ENCODE peak calls at places on chromosomes 1 and 21, in ten cellular contexts. R is foreskin keratinocyte, S is left lung, C is endothelial cell, M is kidney, Q is omental fat pad, K is ovary, F is heart right ventricle, U is pancreas, W is nephron progenitor cell. Y is an unnamed sample.

GRCh38 chr1:39045231-39045630 is 19.1 kb downstream of the NDUFS5 start:
- DNase-seq in F (no peak), S (no peak), W (no peak), R (no peak), Q (no peak), C (no peak), M (no peak), K (no peak), U (no peak), Y (no peak)

GRCh38 chr21:14551741-14552140 is 5.6 kb upstream of the SAMSN1 start:
- DNase-seq in F (no peak), R (no peak), W (no peak), S (no peak), U (no peak), Q (no peak), C (no peak), K (no peak), M (no peak), Y (no peak)

GRCh38 chr1:29603622-29604021 is 367.3 kb downstream of the PTPRU start:
- DNase-seq in W (no peak), F (no peak), U (peak), Q (no peak), M (no peak), S (no peak), K (no peak), R (no peak), C (no peak), Y (no peak)

GRCh38 chr1:225774276-225775147 is 3.1 kb upstream of the SRP9 start:
- DNase-seq in S (no peak), W (no peak), F (no peak), K (no peak), C (no peak), M (no peak), Q (no peak), R (no peak), U (no peak), Y (no peak)

GRCh38 chr1:78079580-78079979 is 33.8 kb downstream of the GIPC2 start:
- DNase-seq in Q (no peak), S (no peak), M (no peak), C (no peak), R (no peak), W (no peak), F (no peak), K (no peak), U (no peak), Y (no peak)

GRCh38 chr1:220952941-220953340 is 73.7 kb downstream of the HLX start:
- DNase-seq in R (no peak), W (no peak), C (no peak), U (no peak), Q (no peak), K (no peak), S (no peak), M (no peak), F (no peak), Y (no peak)

GRCh38 chr1:36320767-36321118 is 2.7 kb downstream of the EVA1B start:
- DNase-seq in S (no peak), U (no peak), F (no peak), C (no peak), M (no peak), Q (no peak), R (no peak), K (no peak), W (no peak), Y (no peak)

GRCh38 chr1:36179220-36179600 is 23.2 kb downstream of the MAP7D1 start:
- DNase-seq in M (no peak), U (no peak), R (no peak), Q (no peak), K (no peak), W (no peak), F (no peak), S (no peak), C (no peak), Y (no peak)

GRCh38 chr21:33078907-33079582 is 9.1 kb downstream of the OLIG1 start:
- DNase-seq in S (no peak), W (no peak), F (no peak), R (peak), M (peak), C (no peak), U (peak), K (no peak), Q (no peak), Y (no peak)

GRCh38 chr1:160416369-160416768 is 16.0 kb downstream of the VANGL2 start:
- DNase-seq in S (peak), C (peak), F (no peak), Q (no peak), W (no peak), K (no peak), M (no peak), R (no peak), U (no peak), Y (no peak)

GRCh38 chr1:87305762-87306161 is 22.9 kb upstream of the LMO4 start:
- DNase-seq in C (no peak), M (no peak), W (no peak), R (no peak), Q (no peak), S (no peak), F (no peak), U (no peak), K (no peak), Y (no peak)

GRCh38 chr1:164733070-164733469 is 174.1 kb downstream of the PBX1 start:
- DNase-seq in R (no peak), U (no peak), F (no peak), S (no peak), M (no peak), Q (no peak), W (no peak), C (no peak), K (no peak), Y (no peak)

GRCh38 chr1:181424786-181425403 is 58.4 kb upstream of the CACNA1E start:
- DNase-seq in R (no peak), M (peak), K (peak), F (peak), C (peak), W (peak), S (peak), U (peak), Q (peak), Y (peak)

GRCh38 chr1:154193821-154194220 is 1.9 kb upstream of the TPM3 start:
- DNase-seq in K (no peak), M (no peak), W (no peak), U (peak), F (peak), Q (no peak), S (no peak), C (no peak), R (no peak), Y (no peak)

GRCh38 chr1:32798191-32798590 is 19.0 kb downstream of the YARS1 start:
- DNase-seq in K (no peak), R (peak), M (no peak), S (no peak), W (no peak), C (no peak), Q (no peak), F (no peak), U (no peak), Y (no peak)

GRCh38 chr1:198157847-198158765 is 1.3 kb downstream of the NEK7 start:
- DNase-seq in Q (no peak), M (no peak), K (peak), F (no peak), C (no peak), U (no peak), W (peak), R (peak), S (no peak), Y (no peak)

GRCh38 chr1:41642922-41643321 is 158.4 kb upstream of the EDN2 start:
- DNase-seq in K (no peak), C (no peak), F (no peak), W (no peak), M (no peak), Q (no peak), R (no peak), S (no peak), U (no peak), Y (no peak)

GRCh38 chr1:157252473-157252872 is 114.3 kb upstream of the ETV3 start:
- DNase-seq in U (no peak), W (no peak), S (no peak), R (no peak), C (no peak), Q (no peak), K (no peak), M (no peak), F (no peak), Y (no peak)

GRCh38 chr1:158117854-158118691 is 62.6 kb upstream of the CD1D start:
- DNase-seq in Q (no peak), K (peak), C (peak), W (peak), S (peak), R (no peak), M (no peak), F (peak), U (peak), Y (no peak)

GRCh38 chr1:6960291-6960758 is 175.1 kb downstream of the CAMTA1 start:
- DNase-seq in U (peak), C (no peak), R (no peak), W (peak), Q (no peak), K (peak), F (peak), S (no peak), M (peak), Y (no peak)

GRCh38 chr21:42079939-42080787 is 9.0 kb downstream of the UMODL1 start:
- DNase-seq in K (no peak), W (no peak), C (no peak), R (no peak), M (peak), S (no peak), Q (no peak), U (no peak), F (no peak), Y (no peak)

GRCh38 chr1:96598416-96599168 is 123.0 kb upstream of the PTBP2 start:
- DNase-seq in C (no peak), S (no peak), M (no peak), W (no peak), R (no peak), K (no peak), U (no peak), Q (no peak), F (no peak), Y (no peak)

GRCh38 chr1:41811051-41811795 is 107.5 kb downstream of the HIVEP3 start:
- DNase-seq in S (peak), U (no peak), R (no peak), M (no peak), F (no peak), W (no peak), Q (no peak), K (no peak), C (no peak), Y (no peak)

GRCh38 chr21:32794643-32795042 is 23.1 kb upstream of the PAXBP1 start:
- DNase-seq in K (no peak), W (no peak), M (no peak), S (no peak), Q (no peak), F (no peak), C (no peak), R (no peak), U (no peak), Y (no peak)

GRCh38 chr21:38227401-38227800 is 29.4 kb upstream of the KCNJ15 start:
- DNase-seq in C (no peak), M (no peak), F (no peak), U (no peak), K (no peak), W (no peak), R (no peak), Q (no peak), S (no peak), Y (no peak)

GRCh38 chr1:33424610-33425009 is 6.3 kb downstream of the PHC2 start:
- DNase-seq in S (no peak), W (no peak), M (no peak), Q (no peak), C (no peak), K (no peak), R (no peak), U (no peak), F (no peak), Y (no peak)

GRCh38 chr1:183277821-183278735 is 92.0 kb downstream of the LAMC2 start:
- DNase-seq in F (no peak), R (no peak), U (no peak), W (no peak), M (no peak), S (no peak), K (no peak), C (no peak), Q (no peak), Y (no peak)

GRCh38 chr1:235503333-235504121 is 725 bp downstream of the B3GALNT2 start:
- DNase-seq in Q (no peak), R (peak), U (peak), W (peak), C (peak), S (peak), F (peak), M (peak), K (no peak), Y (no peak)

GRCh38 chr1:207828046-207828445 is 76.2 kb downstream of the CD46 start:
- DNase-seq in K (no peak), C (no peak), U (no peak), R (no peak), Q (no peak), S (no peak), W (no peak), M (no peak), F (no peak), Y (no peak)

GRCh38 chr1:2466834-2467554 is 9.1 kb upstream of the PLCH2 start:
- DNase-seq in K (no peak), S (no peak), C (peak), Q (no peak), W (peak), U (no peak), M (no peak), F (no peak), R (no peak), Y (no peak)

GRCh38 chr1:47407481-47407880 is 8.6 kb upstream of the FOXE3 start:
- DNase-seq in R (no peak), F (no peak), M (no peak), W (no peak), U (no peak), C (no peak), Q (no peak), K (no peak), S (no peak), Y (no peak)

GRCh38 chr1:230113605-230114241 is 46.7 kb downstream of the GALNT2 start:
- DNase-seq in R (peak), U (no peak), F (peak), C (no peak), W (no peak), M (no peak), S (no peak), Q (no peak), K (peak), Y (no peak)

GRCh38 chr1:205568469-205569361 is 63.1 kb downstream of the ELK4 start:
- DNase-seq in M (no peak), U (no peak), R (no peak), K (no peak), W (peak), Q (no peak), S (no peak), C (no peak), F (no peak), Y (peak)
- TF ChIP-seq CTCF in M (no peak), U (no peak), R (no peak), K (no peak), W (no peak), Q (no peak), S (no peak), C (no peak), F (no peak), Y (no peak)

GRCh38 chr1:69738458-69738857 is 170.7 kb downstream of the LRRC7 start:
- DNase-seq in S (no peak), M (no peak), C (no peak), W (no peak), U (no peak), Q (no peak), R (no peak), F (no peak), K (no peak), Y (no peak)

GRCh38 chr1:69739181-69739580 is 171.5 kb downstream of the LRRC7 start:
- DNase-seq in S (no peak), U (no peak), M (no peak), Q (no peak), C (no peak), K (no peak), R (no peak), F (no peak), W (no peak), Y (no peak)

GRCh38 chr1:69743146-69743545 is 175.4 kb downstream of the LRRC7 start:
- DNase-seq in M (no peak), R (no peak), Q (no peak), K (no peak), S (no peak), U (no peak), W (no peak), F (no peak), C (no peak), Y (no peak)

GRCh38 chr1:69737527-69738176 is 169.9 kb downstream of the LRRC7 start:
- DNase-seq in Q (no peak), S (no peak), C (peak), W (peak), F (peak), K (no peak), R (peak), M (no peak), U (peak), Y (no peak)
- TF ChIP-seq CTCF in Q (no peak), S (peak), C (peak), W (peak), F (peak), K (no peak), R (peak), M (peak), U (peak), Y (peak)

DNA sequence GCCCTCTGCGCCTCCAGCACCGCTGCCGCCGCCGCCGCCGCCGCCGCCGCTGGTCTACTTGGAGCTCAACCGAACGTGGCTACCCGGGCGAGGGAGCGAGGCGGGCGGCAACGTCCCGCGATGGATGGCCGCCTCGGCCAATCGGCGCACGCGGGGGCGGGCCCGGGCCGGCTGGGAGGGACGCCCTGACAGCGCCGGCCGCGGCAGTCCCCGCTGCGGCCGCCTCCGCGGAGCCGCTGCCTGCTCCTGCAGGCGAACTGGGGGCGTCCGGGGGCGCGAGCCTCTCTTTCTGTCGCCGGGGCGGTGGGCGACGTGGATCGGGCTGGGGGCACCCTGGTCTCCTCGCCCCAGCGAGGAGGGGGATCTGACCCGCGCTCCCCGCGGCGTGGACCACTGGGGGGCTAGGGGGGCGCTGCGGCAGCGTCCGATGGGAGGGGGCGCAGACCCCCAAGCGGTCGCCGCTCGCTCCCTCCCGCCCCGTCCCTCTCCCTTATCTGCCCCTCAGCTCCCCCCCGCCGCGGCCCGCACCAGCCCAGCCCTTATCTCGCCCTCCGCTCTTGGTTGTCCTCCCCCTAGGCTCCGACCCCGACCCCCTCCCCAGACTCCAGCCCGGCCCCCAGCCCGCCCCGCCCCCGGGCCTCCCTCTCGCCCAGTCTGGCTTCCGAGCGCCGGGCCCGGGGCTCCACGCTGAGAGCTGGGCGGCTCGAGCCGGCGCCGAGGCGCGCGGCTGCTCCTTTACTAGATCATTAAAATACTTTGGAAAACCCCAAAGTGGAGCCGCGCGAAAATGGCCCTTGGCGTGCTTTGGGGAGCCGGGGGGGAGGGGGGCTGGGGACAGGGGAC is at the start of gene SSBP3:
- DNase-seq in R (peak), W (peak), C (peak), M (peak), Q (peak), F (peak), U (peak), K (peak), S (peak), Y (peak)
- TF ChIP-seq CTCF in R (no peak), W (no peak), C (no peak), M (no peak), Q (no peak), F (no peak), U (no peak), K (peak), S (no peak), Y (peak)

GRCh38 chr1:61853545-61853944 is 111.3 kb downstream of the PATJ start:
- DNase-seq in U (no peak), R (no peak), W (no peak), M (no peak), F (no peak), S (no peak), C (no peak), Q (no peak), K (no peak), Y (no peak)
- TF ChIP-seq CTCF in U (no peak), R (peak), W (no peak), M (no peak), F (no peak), S (no peak), C (no peak), Q (no peak), K (no peak), Y (peak)

DNA sequence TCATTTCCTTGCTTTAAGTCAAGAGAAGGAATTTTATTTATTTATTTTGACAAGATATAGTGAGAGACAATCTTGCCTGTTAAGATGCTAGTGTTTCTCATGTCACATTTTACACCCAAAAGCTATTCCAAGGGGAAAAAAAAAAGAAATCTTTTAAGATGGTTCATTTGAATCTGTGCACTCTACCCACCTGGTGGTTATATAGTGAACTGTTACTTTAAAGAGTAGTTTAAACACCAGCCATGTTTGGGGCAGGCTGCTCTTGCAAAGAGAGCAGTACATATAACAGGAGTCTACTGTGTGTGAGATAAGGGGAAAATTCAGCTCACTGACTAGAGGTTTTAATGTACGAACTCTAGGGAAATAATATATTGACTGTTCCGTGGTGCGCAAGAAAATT is 3.3 kb upstream of the ELAVL4 start:
- DNase-seq in W (no peak), C (no peak), U (no peak), Q (no peak), F (no peak), R (no peak), S (no peak), K (no peak), M (no peak), Y (no peak)
- TF ChIP-seq CTCF in W (no peak), C (peak), U (peak), Q (no peak), F (no peak), R (no peak), S (no peak), K (no peak), M (no peak), Y (peak)

GRCh38 chr1:23481904-23482303 is 2.1 kb downstream of the ASAP3 start:
- DNase-seq in U (no peak), K (no peak), S (no peak), F (no peak), M (no peak), W (no peak), R (no peak), C (no peak), Q (no peak), Y (no peak)

GRCh38 chr1:23477359-23478144 is 6.4 kb downstream of the ASAP3 start:
- DNase-seq in M (no peak), S (no peak), R (peak), W (no peak), Q (no peak), K (no peak), U (no peak), F (no peak), C (no peak), Y (no peak)

GRCh38 chr1:23480187-23481025 is 3.6 kb downstream of the ASAP3 start:
- DNase-seq in F (no peak), Q (no peak), K (no peak), M (no peak), U (no peak), R (no peak), C (no peak), W (no peak), S (no peak), Y (no peak)

GRCh38 chr1:23481026-23481597 is 2.9 kb downstream of the ASAP3 start:
- DNase-seq in U (no peak), W (no peak), C (no peak), R (no peak), K (no peak), S (no peak), M (no peak), F (no peak), Q (no peak), Y (no peak)

DNA sequence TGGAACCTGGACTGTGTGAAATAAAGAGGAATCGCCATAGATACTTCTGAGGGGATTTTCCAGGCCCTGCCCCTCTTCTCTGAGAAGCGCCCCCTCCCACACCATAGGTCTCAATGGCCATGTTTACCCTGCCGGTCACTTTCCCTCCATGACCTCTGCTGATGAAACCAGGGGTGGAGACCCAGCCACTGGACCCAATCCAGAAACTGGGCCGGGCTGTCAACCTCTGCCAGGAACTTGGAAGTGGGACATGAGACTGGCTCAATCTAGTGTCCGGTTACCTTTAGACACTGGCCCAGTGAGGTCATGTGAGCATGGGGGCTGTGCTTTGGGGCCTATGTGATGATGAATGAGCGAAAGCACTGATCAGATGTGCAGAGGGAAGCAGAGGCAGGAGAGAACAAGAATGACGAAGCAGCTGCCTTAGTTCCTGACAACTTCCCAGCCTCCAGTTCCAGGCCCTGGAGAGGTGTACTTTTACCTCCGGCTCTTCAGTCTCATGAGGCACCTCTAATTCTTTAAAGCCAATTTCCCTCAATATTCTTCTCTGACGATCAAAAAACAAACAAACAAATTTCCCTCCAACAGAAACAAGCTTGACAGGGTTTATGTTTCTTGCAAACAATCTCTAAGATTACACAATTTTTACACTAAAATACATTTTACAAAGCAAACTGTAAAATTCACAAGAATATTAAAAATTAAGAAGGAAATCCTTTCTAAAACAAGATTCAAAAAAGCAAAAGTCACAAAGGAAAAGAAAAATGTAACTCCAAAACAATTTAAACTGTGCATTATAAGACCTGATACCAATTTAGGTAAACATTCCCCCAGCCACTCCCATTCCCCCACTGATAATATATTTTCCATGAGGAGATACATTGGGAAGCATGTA is 4.8 kb downstream of the ASAP3 start:
- DNase-seq in Q (peak), R (no peak), C (no peak), U (peak), F (peak), S (peak), M (peak), K (peak), W (peak), Y (no peak)
- TF ChIP-seq CTCF in Q (no peak), R (no peak), C (no peak), U (no peak), F (no peak), S (no peak), M (no peak), K (no peak), W (no peak), Y (no peak)

Y was measured in type B pancreatic cell.